ENCODE peak calls at places on chromosome 18, in ten cellular contexts. One of them, this sample, is unnamed.

GRCh38 chr18:4639628-4640310 is 184.7 kb upstream of the DLGAP1 start:
- DNase-seq in kidney: no peak
- DNase-seq in psoas muscle: no peak
- DNase-seq in H9: no peak
- DNase-seq in endodermal cell: no peak
- DNase-seq in colonic mucosa: no peak
- DNase-seq in PC-9: no peak
- DNase-seq in left ventricle myocardium inferior: no peak
- DNase-seq in A549: no peak
- DNase-seq in uterus: no peak
- DNase-seq in this sample: no peak

GRCh38 chr18:54608008-54608642 is 17.1 kb downstream of the DYNAP start:
- DNase-seq in kidney: no peak
- DNase-seq in psoas muscle: no peak
- DNase-seq in H9: no peak
- DNase-seq in endodermal cell: no peak
- DNase-seq in colonic mucosa: no peak
- DNase-seq in PC-9: peak; percentile 90
- DNase-seq in left ventricle myocardium inferior: no peak
- DNase-seq in A549: no peak
- DNase-seq in uterus: no peak
- DNase-seq in this sample: no peak

GRCh38 chr18:46071894-46072867 is at the start of gene PSTPIP2:
- DNase-seq in kidney: peak; percentile 90
- DNase-seq in psoas muscle: peak; percentile 84
- DNase-seq in H9: peak; percentile 49
- DNase-seq in endodermal cell: peak; percentile 82
- DNase-seq in colonic mucosa: peak; percentile 68
- DNase-seq in PC-9: no peak
- DNase-seq in left ventricle myocardium inferior: peak; percentile 71
- DNase-seq in A549: no peak
- DNase-seq in uterus: peak; percentile 59
- DNase-seq in this sample: peak; percentile 90

GRCh38 chr18:72871091-72871490 is 3.3 kb upstream of the NETO1 start:
- DNase-seq in kidney: no peak
- DNase-seq in psoas muscle: no peak
- DNase-seq in H9: no peak
- DNase-seq in endodermal cell: no peak
- DNase-seq in colonic mucosa: no peak
- DNase-seq in PC-9: peak; percentile 75
- DNase-seq in left ventricle myocardium inferior: no peak
- DNase-seq in A549: no peak
- DNase-seq in uterus: no peak
- DNase-seq in this sample: no peak

GRCh38 chr18:10497350-10497749 is 28.5 kb upstream of the NAPG start:
- DNase-seq in kidney: no peak
- DNase-seq in psoas muscle: no peak
- DNase-seq in H9: no peak
- DNase-seq in endodermal cell: no peak
- DNase-seq in colonic mucosa: no peak
- DNase-seq in PC-9: peak; percentile 56
- DNase-seq in left ventricle myocardium inferior: no peak
- DNase-seq in A549: no peak
- DNase-seq in uterus: no peak
- DNase-seq in this sample: no peak

GRCh38 chr18:78073275-78073674 is 823.6 kb downstream of the GALR1 start:
- DNase-seq in kidney: no peak
- DNase-seq in psoas muscle: no peak
- DNase-seq in H9: no peak
- DNase-seq in endodermal cell: no peak
- DNase-seq in colonic mucosa: no peak
- DNase-seq in PC-9: no peak
- DNase-seq in left ventricle myocardium inferior: no peak
- DNase-seq in A549: no peak
- DNase-seq in uterus: no peak
- DNase-seq in this sample: no peak

GRCh38 chr18:25422230-25422629 is 70.3 kb upstream of the ZNF521 start:
- DNase-seq in kidney: no peak
- DNase-seq in psoas muscle: no peak
- DNase-seq in H9: no peak
- DNase-seq in endodermal cell: no peak
- DNase-seq in colonic mucosa: no peak
- DNase-seq in PC-9: no peak
- DNase-seq in left ventricle myocardium inferior: no peak
- DNase-seq in A549: no peak
- DNase-seq in uterus: no peak
- DNase-seq in this sample: no peak

GRCh38 chr18:9542924-9543323 is 67.6 kb downstream of the RALBP1 start:
- DNase-seq in kidney: peak; percentile 60
- DNase-seq in psoas muscle: no peak
- DNase-seq in H9: no peak
- DNase-seq in endodermal cell: no peak
- DNase-seq in colonic mucosa: no peak
- DNase-seq in PC-9: no peak
- DNase-seq in left ventricle myocardium inferior: no peak
- DNase-seq in A549: no peak
- DNase-seq in uterus: no peak
- DNase-seq in this sample: no peak

GRCh38 chr18:9210996-9211395 is 74.4 kb downstream of the ANKRD12 start:
- DNase-seq in kidney: no peak
- DNase-seq in psoas muscle: no peak
- DNase-seq in H9: no peak
- DNase-seq in endodermal cell: no peak
- DNase-seq in colonic mucosa: no peak
- DNase-seq in PC-9: no peak
- DNase-seq in left ventricle myocardium inferior: no peak
- DNase-seq in A549: no peak
- DNase-seq in uterus: no peak
- DNase-seq in this sample: no peak

GRCh38 chr18:76256897-76257500 is 238.0 kb downstream of the ZNF516 start:
- DNase-seq in kidney: no peak
- DNase-seq in psoas muscle: no peak
- DNase-seq in H9: peak; percentile 49
- DNase-seq in endodermal cell: peak; percentile 74
- DNase-seq in colonic mucosa: no peak
- DNase-seq in PC-9: no peak
- DNase-seq in left ventricle myocardium inferior: no peak
- DNase-seq in A549: peak; percentile 16
- DNase-seq in uterus: peak; percentile 71
- DNase-seq in this sample: no peak

GRCh38 chr18:33711514-33711913 is 133.5 kb downstream of the ASXL3 start:
- DNase-seq in kidney: no peak
- DNase-seq in psoas muscle: no peak
- DNase-seq in H9: no peak
- DNase-seq in endodermal cell: no peak
- DNase-seq in colonic mucosa: no peak
- DNase-seq in PC-9: no peak
- DNase-seq in left ventricle myocardium inferior: no peak
- DNase-seq in A549: no peak
- DNase-seq in uterus: no peak
- DNase-seq in this sample: no peak

GRCh38 chr18:11081009-11081532 is 68.3 kb downstream of the PIEZO2 start:
- DNase-seq in kidney: no peak
- DNase-seq in psoas muscle: no peak
- DNase-seq in H9: no peak
- DNase-seq in endodermal cell: no peak
- DNase-seq in colonic mucosa: no peak
- DNase-seq in PC-9: no peak
- DNase-seq in left ventricle myocardium inferior: no peak
- DNase-seq in A549: no peak
- DNase-seq in uterus: no peak
- DNase-seq in this sample: no peak

GRCh38 chr18:27778441-27778840 is 398.5 kb downstream of the CDH2 start:
- DNase-seq in kidney: no peak
- DNase-seq in psoas muscle: no peak
- DNase-seq in H9: no peak
- DNase-seq in endodermal cell: no peak
- DNase-seq in colonic mucosa: no peak
- DNase-seq in PC-9: no peak
- DNase-seq in left ventricle myocardium inferior: no peak
- DNase-seq in A549: no peak
- DNase-seq in uterus: no peak
- DNase-seq in this sample: no peak

GRCh38 chr18:10490401-10491289 is 35.2 kb upstream of the NAPG start:
- DNase-seq in kidney: no peak
- DNase-seq in psoas muscle: no peak
- DNase-seq in H9: peak; percentile 86
- DNase-seq in endodermal cell: peak; percentile 93
- DNase-seq in colonic mucosa: no peak
- DNase-seq in PC-9: no peak
- DNase-seq in left ventricle myocardium inferior: no peak
- DNase-seq in A549: peak; percentile 56
- DNase-seq in uterus: no peak
- DNase-seq in this sample: no peak

DNA sequence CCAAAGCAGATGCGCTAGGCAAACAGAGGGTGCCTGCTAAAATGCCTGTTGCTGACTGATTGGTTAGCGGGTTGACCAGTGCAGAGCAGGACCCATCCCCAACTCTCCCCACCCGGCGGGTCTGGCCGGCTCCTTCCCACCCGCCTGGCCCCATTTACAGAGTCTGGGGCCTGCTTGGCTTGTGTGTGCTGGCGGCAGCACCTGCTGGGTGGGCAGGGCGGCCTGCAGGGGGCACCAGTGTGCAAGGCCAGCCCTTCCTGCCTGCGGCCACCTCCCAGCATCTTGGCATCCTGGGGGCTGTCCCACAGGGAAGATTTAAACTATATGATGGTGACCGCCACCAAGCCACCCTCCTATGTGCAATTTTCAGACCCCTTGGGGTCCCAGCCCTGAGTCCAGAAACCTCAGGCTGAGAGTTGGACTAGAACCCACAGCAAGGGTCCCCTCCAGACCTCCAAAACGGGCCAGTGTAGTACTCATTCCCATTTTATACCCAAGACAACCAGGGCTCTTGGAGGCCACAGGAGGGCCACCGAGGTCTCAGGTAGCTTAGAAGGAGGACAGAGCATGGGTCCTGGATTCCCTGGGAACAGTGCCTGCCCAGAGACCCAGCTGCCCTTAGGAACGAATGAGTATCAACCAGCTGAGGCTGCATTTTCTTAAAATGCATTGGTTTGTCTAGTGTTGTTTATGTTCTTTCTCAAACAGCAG is 173.6 kb downstream of the SMAD7 start:
- DNase-seq in kidney: peak; percentile 85
- DNase-seq in psoas muscle: peak; percentile 81
- DNase-seq in H9: peak; percentile 86
- DNase-seq in endodermal cell: peak; percentile 92
- DNase-seq in colonic mucosa: peak; percentile 59
- DNase-seq in PC-9: no peak
- DNase-seq in left ventricle myocardium inferior: peak; percentile 53
- DNase-seq in A549: peak; percentile 72
- DNase-seq in uterus: peak; percentile 38
- DNase-seq in this sample: peak; percentile 86
- H3K27ac ChIP-seq in kidney: no peak overlapping the region
- H3K27ac ChIP-seq in psoas muscle: no peak overlapping the region
- H3K27ac ChIP-seq in H9: no peak overlapping the region
- H3K27ac ChIP-seq in endodermal cell: no peak overlapping the region
- H3K27ac ChIP-seq in colonic mucosa: no peak overlapping the region
- H3K27ac ChIP-seq in PC-9: no peak overlapping the region
- H3K27ac ChIP-seq in left ventricle myocardium inferior: peak overlapping the region; percentile 34
- H3K27ac ChIP-seq in A549: no peak overlapping the region
- H3K27ac ChIP-seq in uterus: no peak overlapping the region
- H3K27ac ChIP-seq in this sample: peak overlapping the region; percentile 42

GRCh38 chr18:63181706-63182105 is 137.9 kb downstream of the BCL2 start:
- DNase-seq in kidney: no peak
- DNase-seq in psoas muscle: no peak
- DNase-seq in H9: no peak
- DNase-seq in endodermal cell: no peak
- DNase-seq in colonic mucosa: no peak
- DNase-seq in PC-9: no peak
- DNase-seq in left ventricle myocardium inferior: no peak
- DNase-seq in A549: no peak
- DNase-seq in uterus: no peak
- DNase-seq in this sample: no peak
- H3K4me1 ChIP-seq in kidney: peaks cover 12% of the 10 kb centered on the region
- H3K4me1 ChIP-seq in psoas muscle: peaks cover 51% of the 10 kb centered on the region
- H3K4me1 ChIP-seq in H9: peaks cover 3% of the 10 kb centered on the region
- H3K4me1 ChIP-seq in endodermal cell: no peaks in the 10 kb centered on the region
- H3K4me1 ChIP-seq in colonic mucosa: peaks cover 36% of the 10 kb centered on the region
- H3K4me1 ChIP-seq in PC-9: peaks cover 5% of the 10 kb centered on the region
- H3K4me1 ChIP-seq in left ventricle myocardium inferior: peaks cover 62% of the 10 kb centered on the region
- H3K4me1 ChIP-seq in A549: no peaks in the 10 kb centered on the region
- H3K4me1 ChIP-seq in uterus: peaks cover 21% of the 10 kb centered on the region
- H3K4me1 ChIP-seq in this sample: no peaks in the 10 kb centered on the region

GRCh38 chr18:49467599-49467998 is 7.2 kb upstream of the DYM start:
- DNase-seq in kidney: no peak
- DNase-seq in psoas muscle: no peak
- DNase-seq in H9: no peak
- DNase-seq in endodermal cell: no peak
- DNase-seq in colonic mucosa: no peak
- DNase-seq in PC-9: no peak
- DNase-seq in left ventricle myocardium inferior: no peak
- DNase-seq in A549: no peak
- DNase-seq in uterus: no peak
- DNase-seq in this sample: no peak

GRCh38 chr18:49461602-49461977 is 1.1 kb upstream of the DYM start:
- DNase-seq in kidney: no peak
- DNase-seq in psoas muscle: no peak
- DNase-seq in H9: no peak
- DNase-seq in endodermal cell: no peak
- DNase-seq in colonic mucosa: no peak
- DNase-seq in PC-9: no peak
- DNase-seq in left ventricle myocardium inferior: no peak
- DNase-seq in A549: no peak
- DNase-seq in uterus: no peak
- DNase-seq in this sample: no peak

GRCh38 chr18:49460958-49461601 is 635 bp upstream of the DYM start:
- DNase-seq in kidney: no peak
- DNase-seq in psoas muscle: no peak
- DNase-seq in H9: no peak
- DNase-seq in endodermal cell: no peak
- DNase-seq in colonic mucosa: no peak
- DNase-seq in PC-9: no peak
- DNase-seq in left ventricle myocardium inferior: no peak
- DNase-seq in A549: no peak
- DNase-seq in uterus: no peak
- DNase-seq in this sample: no peak

GRCh38 chr18:49467019-49467563 is 6.6 kb upstream of the DYM start:
- DNase-seq in kidney: no peak
- DNase-seq in psoas muscle: no peak
- DNase-seq in H9: no peak
- DNase-seq in endodermal cell: no peak
- DNase-seq in colonic mucosa: no peak
- DNase-seq in PC-9: no peak
- DNase-seq in left ventricle myocardium inferior: no peak
- DNase-seq in A549: no peak
- DNase-seq in uterus: no peak
- DNase-seq in this sample: no peak

GRCh38 chr18:49464718-49465598 is 4.5 kb upstream of the DYM start:
- DNase-seq in kidney: no peak
- DNase-seq in psoas muscle: no peak
- DNase-seq in H9: peak; percentile 81
- DNase-seq in endodermal cell: peak; percentile 87
- DNase-seq in colonic mucosa: no peak
- DNase-seq in PC-9: no peak
- DNase-seq in left ventricle myocardium inferior: no peak
- DNase-seq in A549: no peak
- DNase-seq in uterus: no peak
- DNase-seq in this sample: no peak
- TF ChIP-seq CTCF in kidney: no peak
- TF ChIP-seq CTCF in psoas muscle: no peak
- TF ChIP-seq CTCF in H9: no peak
- TF ChIP-seq CTCF in endodermal cell: no peak
- TF ChIP-seq CTCF in colonic mucosa: no peak
- TF ChIP-seq CTCF in PC-9: no peak
- TF ChIP-seq CTCF in left ventricle myocardium inferior: no peak
- TF ChIP-seq CTCF in A549: no peak
- TF ChIP-seq CTCF in uterus: no peak
- TF ChIP-seq CTCF in this sample: no peak

GRCh38 chr18:58320907-58321561 is 277.0 kb downstream of the NEDD4L start:
- DNase-seq in kidney: no peak
- DNase-seq in psoas muscle: no peak
- DNase-seq in H9: no peak
- DNase-seq in endodermal cell: peak; percentile 3
- DNase-seq in colonic mucosa: no peak
- DNase-seq in PC-9: no peak
- DNase-seq in left ventricle myocardium inferior: no peak
- DNase-seq in A549: no peak
- DNase-seq in uterus: no peak
- DNase-seq in this sample: no peak
- H3K27ac ChIP-seq in kidney: no peak overlapping the region
- H3K27ac ChIP-seq in psoas muscle: peak overlapping the region; percentile 79
- H3K27ac ChIP-seq in H9: no peak overlapping the region
- H3K27ac ChIP-seq in endodermal cell: no peak overlapping the region
- H3K27ac ChIP-seq in colonic mucosa: no peak overlapping the region
- H3K27ac ChIP-seq in PC-9: peak overlapping the region; percentile 58
- H3K27ac ChIP-seq in left ventricle myocardium inferior: peak overlapping the region; percentile 66
- H3K27ac ChIP-seq in A549: peak overlapping the region; percentile 48
- H3K27ac ChIP-seq in uterus: no peak overlapping the region
- H3K27ac ChIP-seq in this sample: no peak overlapping the region

This sample was measured in upper lobe of right lung.